ENCODE peak calls at places on chromosome 7, in eight cellular contexts. K is body of pancreas, P is fibroblast of the aortic adventitia, D is omental fat pad, Y is BJ, G is mucosa of descending colon, X is heart right ventricle, S is AG09319. O is an unnamed sample.

GRCh38 chr7:134690016-134690415 is 43.4 kb downstream of the BPGM start:
- DNase-seq in G (no peak), X (no peak), Y (no peak), P (peak; percentile 90), K (no peak), S (peak; percentile 58), D (no peak), O (no peak)

GRCh38 chr7:117114272-117114671 is 161.0 kb downstream of the ST7 start:
- DNase-seq in Y (no peak), G (no peak), X (no peak), D (no peak), P (no peak), S (no peak), K (no peak), O (no peak)

GRCh38 chr7:92758796-92759431 is 77.5 kb downstream of the CDK6 start:
- DNase-seq in P (no peak), S (no peak), D (no peak), K (no peak), Y (no peak), G (no peak), X (no peak), O (no peak)

GRCh38 chr7:50467817-50468610 is 17.9 kb upstream of the FIGNL1 start:
- DNase-seq in Y (no peak), D (peak; percentile 74), K (peak; percentile 86), G (peak; percentile 86), S (peak; percentile 24), X (peak; percentile 83), P (peak; percentile 68), O (peak; percentile 82)

GRCh38 chr7:75885011-75885410 is 6.2 kb downstream of the RHBDD2 start:
- DNase-seq in S (no peak), Y (no peak), X (no peak), D (no peak), P (no peak), K (no peak), G (no peak), O (no peak)

GRCh38 chr7:128841171-128841690 is 11.0 kb downstream of the FLNC start:
- DNase-seq in D (no peak), Y (no peak), S (no peak), X (no peak), P (no peak), K (peak; percentile 6), G (peak; percentile 73), O (no peak)

GRCh38 chr7:158821173-158822021 is 7.9 kb downstream of the ESYT2 start:
- DNase-seq in D (no peak), S (no peak), X (no peak), K (no peak), Y (no peak), G (no peak), P (peak; percentile 82), O (no peak)

GRCh38 chr7:68147621-68148238 is 1151.1 kb downstream of the TYW1 start:
- DNase-seq in Y (no peak), S (no peak), K (no peak), G (no peak), D (no peak), P (no peak), X (no peak), O (no peak)

GRCh38 chr7:92769844-92770243 is 66.5 kb downstream of the CDK6 start:
- DNase-seq in G (no peak), X (no peak), Y (no peak), K (no peak), S (no peak), D (no peak), P (no peak), O (no peak)

GRCh38 chr7:132145466-132145865 is 430.8 kb downstream of the PLXNA4 start:
- DNase-seq in Y (no peak), K (no peak), D (no peak), X (no peak), S (no peak), G (no peak), P (peak; percentile 93), O (no peak)

GRCh38 chr7:25949672-25950487 is 202.1 kb upstream of the NFE2L3 start:
- DNase-seq in G (peak; percentile 74), X (no peak), S (no peak), K (peak; percentile 79), P (no peak), D (no peak), Y (no peak), O (no peak)
- TF ChIP-seq CTCF in G (no peak), X (no peak), S (no peak), K (peak; percentile 43), P (no peak), D (no peak), Y (no peak), O (peak; percentile 62)

DNA sequence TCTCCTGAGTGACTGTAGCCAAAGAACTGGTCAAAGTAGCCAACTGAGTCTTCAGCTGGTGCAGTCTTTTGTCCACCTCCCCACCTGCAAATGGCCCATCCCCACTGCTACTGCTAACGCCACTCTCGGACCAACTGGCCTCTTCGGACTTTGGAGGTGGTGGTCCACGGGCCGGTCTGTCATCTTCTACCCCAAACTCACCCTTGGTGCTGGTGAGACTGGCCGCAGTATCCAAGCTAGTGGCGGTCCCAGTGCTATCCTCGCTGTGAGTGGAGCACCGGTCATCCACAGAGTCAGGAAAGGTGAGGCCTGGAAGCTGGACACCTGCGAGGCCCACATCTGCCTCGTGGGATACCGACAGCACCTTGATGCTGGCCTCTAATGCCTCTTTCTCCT is 750 bp downstream of the GCC1 start:
- DNase-seq in K (no peak), S (no peak), X (no peak), P (no peak), D (no peak), G (no peak), Y (no peak), O (no peak)
- TF ChIP-seq CTCF in K (no peak), S (no peak), X (no peak), P (no peak), D (no peak), G (no peak), Y (no peak), O (no peak)

DNA sequence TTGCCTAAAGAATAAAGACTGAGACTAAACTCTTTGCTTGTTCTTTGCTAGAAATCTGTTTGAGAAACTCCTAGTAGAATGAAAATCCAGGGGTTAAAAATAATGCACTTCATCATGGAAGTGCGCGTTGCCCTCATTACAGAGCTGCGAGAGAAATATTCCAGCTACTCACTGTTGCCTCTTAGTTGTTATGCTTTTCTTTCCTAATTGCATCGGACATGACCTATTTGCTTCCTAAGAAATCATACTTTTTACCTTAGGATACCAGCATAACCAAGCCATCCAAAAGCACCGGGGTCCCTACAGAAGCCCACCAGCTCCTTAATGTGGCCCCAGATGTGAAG is 643 bp downstream of the THSD7A start:
- DNase-seq in S (no peak), Y (no peak), D (no peak), K (no peak), X (no peak), G (no peak), P (peak; percentile 7), O (no peak)
- TF ChIP-seq CTCF in S (no peak), Y (no peak), D (no peak), K (no peak), X (no peak), G (no peak), P (peak; percentile 6), O (no peak)

DNA sequence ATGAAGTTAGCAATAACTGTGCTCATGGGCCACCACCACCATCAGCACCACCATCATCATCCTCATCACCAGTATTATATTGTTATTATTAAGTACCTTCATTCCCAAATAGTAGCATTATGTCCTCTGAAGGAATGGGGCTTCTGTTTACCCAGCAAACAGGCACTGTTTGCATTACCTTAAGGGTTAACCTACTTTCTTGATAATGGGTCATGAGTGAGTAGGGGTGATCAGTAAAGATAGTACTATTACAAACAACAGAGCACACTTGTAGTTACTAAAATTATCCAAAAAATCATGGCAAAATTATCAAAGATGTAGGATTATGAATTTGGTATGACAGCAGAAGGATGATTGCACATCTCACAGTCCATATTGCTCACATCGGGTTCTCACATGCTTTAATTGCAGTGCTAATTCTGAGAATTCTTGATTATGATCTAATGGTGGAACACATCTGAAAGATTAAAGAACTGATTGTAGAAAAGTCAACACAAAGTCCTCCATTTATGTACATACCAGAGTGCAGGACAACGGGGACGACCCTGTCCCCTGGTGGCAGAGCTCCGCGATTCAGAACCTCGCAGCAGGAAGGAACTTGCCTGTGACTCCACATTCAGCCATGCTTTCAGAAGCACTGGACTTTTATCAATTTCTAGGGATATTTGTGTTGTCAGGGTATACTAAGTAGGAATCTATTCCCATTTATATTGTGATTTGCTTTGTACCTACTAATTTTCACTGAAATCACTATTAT is 31.0 kb downstream of the PDE1C start:
- DNase-seq in X (no peak), G (no peak), D (no peak), Y (no peak), S (no peak), K (no peak), P (no peak), O (no peak)
- TF ChIP-seq CTCF in X (peak; percentile 55), G (no peak), D (no peak), Y (no peak), S (no peak), K (peak; percentile 14), P (no peak), O (peak; percentile 53)

GRCh38 chr7:9889557-9889956 is 1084.1 kb upstream of the PHF14 start:
- DNase-seq in K (no peak), S (no peak), D (no peak), Y (no peak), G (no peak), P (no peak), X (no peak), O (no peak)

GRCh38 chr7:9891056-9891455 is 1082.6 kb upstream of the PHF14 start:
- DNase-seq in X (no peak), P (no peak), S (no peak), Y (no peak), D (no peak), G (no peak), K (no peak), O (no peak)

DNA sequence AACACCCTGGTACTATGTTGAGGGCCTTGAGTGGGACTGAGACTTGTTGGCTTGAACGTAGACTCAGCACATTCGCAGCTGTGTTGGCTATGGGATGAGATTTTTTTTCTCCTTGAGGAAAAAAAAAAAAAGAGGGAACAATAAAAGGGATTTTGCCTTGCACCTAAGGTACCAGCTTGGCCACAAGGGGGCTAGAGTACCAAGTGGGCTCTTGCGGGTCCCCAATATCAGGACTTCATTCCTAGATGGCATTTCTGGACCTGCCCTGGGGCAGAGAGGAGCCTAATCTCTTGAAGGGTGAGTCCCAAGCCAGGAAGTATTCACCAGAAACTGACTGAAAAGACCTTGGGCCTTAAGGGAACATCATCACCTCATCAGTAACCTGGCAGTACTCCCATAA is 1083.6 kb upstream of the PHF14 start:
- DNase-seq in P (no peak), D (no peak), S (no peak), Y (no peak), K (no peak), G (no peak), X (no peak), O (no peak)
- TF ChIP-seq CTCF in P (no peak), D (no peak), S (no peak), Y (no peak), K (no peak), G (no peak), X (no peak), O (peak; percentile 41)

O was measured in type B pancreatic cell.